ENCODE peak calls at places on chromosomes 11 and 22, in ten cellular contexts. Q, S, Z, I, N, O, W, P, E and A are unnamed samples.

GRCh38 chr22:19882446-19883381 is 28.0 kb upstream of the GNB1L start:
- DNase-seq in Q (no peak), S (no peak), Z (no peak), I (peak; percentile 15), N (no peak), O (peak; percentile 16), W (peak; percentile 44), P (no peak), E (peak; percentile 46), A (peak; percentile 0)

GRCh38 chr11:75313457-75314272 is 37.8 kb downstream of the ARRB1 start:
- DNase-seq in Q (peak; percentile 80), S (peak; percentile 54), Z (no peak), I (peak; percentile 73), N (no peak), O (peak; percentile 62), W (peak; percentile 82), P (no peak), E (peak; percentile 74), A (no peak)

GRCh38 chr11:121928597-121929580 is 187.1 kb downstream of the BLID start:
- DNase-seq in Q (no peak), S (peak; percentile 44), Z (no peak), I (peak; percentile 53), N (no peak), O (no peak), W (no peak), P (no peak), E (no peak), A (no peak)

GRCh38 chr11:32434116-32434386 is 1.3 kb downstream of the WT1 start:
- DNase-seq in Q (no peak), S (no peak), Z (no peak), I (no peak), N (no peak), O (no peak), W (no peak), P (no peak), E (no peak), A (no peak)

GRCh38 chr22:41410311-41410751 is 28.6 kb downstream of the TEF start:
- DNase-seq in Q (no peak), S (no peak), Z (no peak), I (no peak), N (no peak), O (no peak), W (peak; percentile 90), P (no peak), E (peak; percentile 94), A (no peak)

GRCh38 chr22:31973739-31974138 is 29.4 kb downstream of the YWHAH start:
- DNase-seq in Q (no peak), S (no peak), Z (no peak), I (no peak), N (no peak), O (peak; percentile 90), W (no peak), P (no peak), E (no peak), A (no peak)

GRCh38 chr11:131666006-131666405 is 295.6 kb downstream of the NTM start:
- DNase-seq in Q (no peak), S (no peak), Z (no peak), I (no peak), N (no peak), O (no peak), W (no peak), P (no peak), E (no peak), A (no peak)

GRCh38 chr11:73236205-73236765 is 18.2 kb downstream of the P2RY2 start:
- DNase-seq in Q (no peak), S (no peak), Z (no peak), I (no peak), N (no peak), O (no peak), W (peak; percentile 53), P (no peak), E (peak; percentile 24), A (no peak)

GRCh38 chr11:95567685-95568084 is 221.9 kb downstream of the FAM76B start:
- DNase-seq in Q (peak; percentile 60), S (no peak), Z (no peak), I (no peak), N (no peak), O (no peak), W (no peak), P (no peak), E (no peak), A (no peak)

GRCh38 chr11:73147771-73148681 is 5.9 kb upstream of the FCHSD2 start:
- DNase-seq in Q (no peak), S (no peak), Z (peak; percentile 45), I (no peak), N (no peak), O (no peak), W (no peak), P (no peak), E (peak; percentile 84), A (no peak)

GRCh38 chr11:124732230-124732629 is 7.5 kb upstream of the NRGN start:
- DNase-seq in Q (no peak), S (no peak), Z (no peak), I (no peak), N (no peak), O (no peak), W (no peak), P (no peak), E (no peak), A (no peak)

GRCh38 chr11:92386577-92386976 is 162.0 kb downstream of the FAT3 start:
- DNase-seq in Q (no peak), S (no peak), Z (no peak), I (no peak), N (no peak), O (no peak), W (no peak), P (no peak), E (no peak), A (no peak)

GRCh38 chr11:104946907-104947306 is 21.5 kb downstream of the CASP4 start:
- DNase-seq in Q (peak; percentile 62), S (peak; percentile 4), Z (no peak), I (no peak), N (no peak), O (peak; percentile 53), W (no peak), P (peak; percentile 24), E (no peak), A (no peak)

GRCh38 chr22:37147186-37147990 is 2.3 kb downstream of the IL2RB start:
- DNase-seq in Q (no peak), S (no peak), Z (no peak), I (no peak), N (no peak), O (no peak), W (no peak), P (no peak), E (no peak), A (no peak)

GRCh38 chr22:50471197-50471847 is 3.5 kb downstream of the SBF1 start:
- DNase-seq in Q (no peak), S (no peak), Z (no peak), I (no peak), N (no peak), O (no peak), W (no peak), P (no peak), E (no peak), A (no peak)
- H3K4me1 ChIP-seq in Q (peaks cover 16% of the 10 kb centered on the region), S (peaks cover 15% of the 10 kb centered on the region), Z (peaks cover 77% of the 10 kb centered on the region), I (peaks cover 31% of the 10 kb centered on the region), N (peaks cover 73% of the 10 kb centered on the region), O (peaks cover 49% of the 10 kb centered on the region), W (peaks cover 52% of the 10 kb centered on the region), P (peaks cover 67% of the 10 kb centered on the region), E (peaks cover 5% of the 10 kb centered on the region), A (peaks cover 40% of the 10 kb centered on the region)

DNA sequence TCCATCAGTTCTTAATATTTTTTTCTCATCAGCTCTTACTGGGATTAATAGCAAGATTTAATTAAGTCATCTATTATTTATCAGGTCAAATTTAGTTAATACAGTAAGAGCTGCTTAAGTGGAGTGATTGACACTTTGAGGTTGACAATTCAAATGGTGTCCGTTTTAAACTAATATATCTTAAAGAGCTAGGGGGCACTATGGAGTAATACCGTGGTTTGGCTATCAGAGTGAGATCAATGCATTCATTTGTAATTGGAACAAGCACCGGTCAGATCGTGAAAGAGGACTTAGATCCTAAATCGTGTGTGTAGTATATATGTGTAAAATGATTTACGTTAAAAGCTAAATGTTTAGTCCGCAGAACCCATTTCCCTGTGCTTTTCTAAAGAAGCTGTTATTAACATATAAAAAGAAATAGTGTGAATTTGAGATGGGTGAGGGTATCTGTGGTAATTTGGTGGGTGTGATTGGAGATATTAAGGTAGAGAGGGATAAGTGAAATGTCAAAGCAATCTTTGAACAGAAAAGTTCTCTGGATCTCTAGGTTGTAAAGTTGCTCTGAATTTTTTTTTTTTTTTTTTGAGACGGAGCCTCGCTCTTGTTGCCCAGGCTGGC is 2.3 kb downstream of the SIK2 start:
- DNase-seq in Q (peak; percentile 67), S (peak; percentile 79), Z (no peak), I (no peak), N (no peak), O (no peak), W (no peak), P (no peak), E (no peak), A (no peak)
- H3K4me3 ChIP-seq in Q (peak overlapping the region; percentile 88), S (peak overlapping the region; percentile 83), Z (no peak overlapping the region), I (peak overlapping the region; percentile 66), N (peak overlapping the region; percentile 77), O (no peak overlapping the region), W (peak overlapping the region; percentile 84), P (peak overlapping the region; percentile 80), E (no peak overlapping the region), A (peak overlapping the region; percentile 97)

DNA sequence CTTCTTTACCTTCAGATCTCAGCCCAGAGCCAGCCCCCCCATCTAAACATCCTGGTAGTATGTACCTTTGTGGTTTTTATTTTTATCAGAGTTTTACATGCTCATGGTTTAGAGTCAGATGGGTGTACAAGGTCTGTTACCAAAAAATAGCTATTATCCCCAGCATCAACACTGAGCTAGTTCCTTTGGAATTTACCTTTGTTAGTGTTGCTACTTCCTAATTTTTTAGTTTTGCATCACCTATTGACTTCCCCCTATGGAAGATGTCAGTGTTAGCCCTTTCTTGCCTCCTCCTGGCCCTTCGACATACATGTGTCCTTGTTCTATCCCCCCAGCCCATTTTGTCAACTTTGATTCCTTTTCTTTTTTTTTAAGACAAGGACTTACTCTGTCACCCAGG is 7.4 kb downstream of the UPB1 start:
- DNase-seq in Q (no peak), S (no peak), Z (no peak), I (no peak), N (no peak), O (no peak), W (no peak), P (no peak), E (no peak), A (no peak)
- H3K27ac ChIP-seq in Q (no peak overlapping the region), S (no peak overlapping the region), Z (no peak overlapping the region), I (no peak overlapping the region), N (no peak overlapping the region), O (no peak overlapping the region), W (no peak overlapping the region), P (no peak overlapping the region), E (no peak overlapping the region), A (no peak overlapping the region)

GRCh38 chr22:46038516-46039430 is 61.8 kb upstream of the WNT7B start:
- DNase-seq in Q (no peak), S (no peak), Z (no peak), I (peak; percentile 28), N (no peak), O (peak; percentile 22), W (peak; percentile 36), P (no peak), E (peak; percentile 62), A (no peak)
- H3K4me1 ChIP-seq in Q (peaks cover 19% of the 10 kb centered on the region), S (peaks cover 13% of the 10 kb centered on the region), Z (peaks cover 24% of the 10 kb centered on the region), I (peaks cover 20% of the 10 kb centered on the region), N (peaks cover 64% of the 10 kb centered on the region), O (peaks cover 12% of the 10 kb centered on the region), W (peaks cover 45% of the 10 kb centered on the region), P (peaks cover under 1% of the 10 kb centered on the region), E (no peaks in the 10 kb centered on the region), A (peaks cover 15% of the 10 kb centered on the region)

GRCh38 chr11:63998558-63999348 is 12.5 kb downstream of the OTUB1 start:
- DNase-seq in Q (no peak), S (peak; percentile 69), Z (no peak), I (no peak), N (no peak), O (no peak), W (no peak), P (no peak), E (no peak), A (no peak)
- H3K4me3 ChIP-seq in Q (no peak overlapping the region), S (peak overlapping the region; percentile 55), Z (no peak overlapping the region), I (no peak overlapping the region), N (peak overlapping the region; percentile 17), O (peak overlapping the region; percentile 30), W (peak overlapping the region; percentile 44), P (no peak overlapping the region), E (peak overlapping the region; percentile 47), A (peak overlapping the region; percentile 70)